ENCODE peak calls at places on chromosomes 3 and 15, in six cellular contexts. B is IMR-90, O is H9, J is PC-3, D is MM.1S, N is PC-9. U is an unnamed sample.

GRCh38 chr15:100861511-100861991 is 18.1 kb upstream of the ALDH1A3 start:
- DNase-seq in J (no peak), O (peak), B (no peak), N (no peak), D (peak), U (no peak)

GRCh38 chr3:134320749-134321148 is 53.5 kb downstream of the AMOTL2 start:
- DNase-seq in O (peak), N (peak), D (no peak), J (peak), B (no peak), U (no peak)

GRCh38 chr3:71372369-71372768 is 211.2 kb downstream of the FOXP1 start:
- DNase-seq in B (no peak), D (no peak), N (no peak), J (no peak), O (no peak), U (no peak)

GRCh38 chr15:28920781-28921331 is 35.1 kb downstream of the APBA2 start:
- DNase-seq in D (peak), N (no peak), B (no peak), O (no peak), J (no peak), U (no peak)

GRCh38 chr3:176933704-176934103 is 263.6 kb downstream of the TBL1XR1 start:
- DNase-seq in D (no peak), J (no peak), N (no peak), O (no peak), B (no peak), U (no peak)

GRCh38 chr3:113276581-113277080 is 65.3 kb downstream of the BOC start:
- DNase-seq in J (no peak), N (no peak), B (peak), D (no peak), O (no peak), U (no peak)

GRCh38 chr15:38842991-38843610 is 278.5 kb upstream of the RASGRP1 start:
- DNase-seq in B (peak), N (no peak), J (no peak), O (no peak), D (no peak), U (peak)

GRCh38 chr15:26365077-26365476 is 407.8 kb downstream of the GABRB3 start:
- DNase-seq in O (no peak), N (no peak), D (no peak), B (no peak), J (no peak), U (no peak)

GRCh38 chr3:187994221-187995085 is 159.5 kb upstream of the LPP start:
- DNase-seq in N (peak), O (no peak), D (no peak), J (peak), B (peak), U (peak)

GRCh38 chr15:23420806-23421575 is 26.1 kb downstream of the GOLGA6L2 start:
- DNase-seq in D (peak), J (no peak), N (no peak), B (no peak), O (no peak), U (peak)

GRCh38 chr3:111069974-111070751 is 1.5 kb upstream of the NECTIN3 start:
- DNase-seq in O (no peak), J (no peak), N (no peak), D (no peak), B (peak), U (peak)

GRCh38 chr3:50539887-50540286 is 27.7 kb downstream of the C3orf18 start:
- DNase-seq in B (no peak), J (no peak), N (no peak), O (no peak), D (no peak), U (no peak)

GRCh38 chr3:34292605-34293300 is 494.3 kb downstream of the PDCD6IP start:
- DNase-seq in N (no peak), D (no peak), O (no peak), J (no peak), B (no peak), U (no peak)

GRCh38 chr15:58189148-58189811 is 51.1 kb downstream of the AQP9 start:
- DNase-seq in B (no peak), O (no peak), D (no peak), J (no peak), N (no peak), U (no peak)

GRCh38 chr15:90095521-90095959 is 6.7 kb downstream of the IDH2 start:
- DNase-seq in B (no peak), N (peak), O (peak), J (no peak), D (peak), U (no peak)

GRCh38 chr15:67839358-67839928 is 402 bp downstream of the RNU6-1 start:
- DNase-seq in B (peak), J (peak), O (no peak), D (peak), N (peak), U (peak)

GRCh38 chr15:70566989-70567388 is 196.4 kb downstream of the UACA start:
- DNase-seq in N (no peak), J (no peak), D (no peak), B (no peak), O (peak), U (no peak)

GRCh38 chr3:136952292-136952691 is 5.5 kb upstream of the IL20RB start:
- DNase-seq in O (no peak), B (peak), D (no peak), N (peak), J (no peak), U (peak)

GRCh38 chr3:137988982-137989381 is 21.0 kb upstream of the CLDN18 start:
- DNase-seq in B (no peak), J (no peak), N (no peak), O (no peak), D (no peak), U (no peak)

GRCh38 chr3:167684389-167684993 is 30.7 kb upstream of the WDR49 start:
- DNase-seq in D (peak), O (no peak), J (peak), B (peak), N (peak), U (peak)

GRCh38 chr3:131361464-131362421 is 19.8 kb upstream of the NUDT16 start:
- DNase-seq in O (peak), D (peak), J (peak), B (peak), N (peak), U (peak)

GRCh38 chr3:122349171-122349570 is 24.1 kb downstream of the CSTA start:
- DNase-seq in D (no peak), J (no peak), B (peak), N (no peak), O (no peak), U (no peak)

GRCh38 chr3:197229178-197229577 is 69.2 kb downstream of the DLG1 start:
- DNase-seq in N (no peak), D (no peak), J (no peak), B (no peak), O (no peak), U (no peak)

GRCh38 chr3:69553888-69554287 is 168.0 kb upstream of the FRMD4B start:
- DNase-seq in J (no peak), D (no peak), N (no peak), O (no peak), B (no peak), U (no peak)

GRCh38 chr3:55688154-55688553 is 201.0 kb upstream of the WNT5A start:
- DNase-seq in O (no peak), B (no peak), N (no peak), J (no peak), D (peak), U (no peak)

GRCh38 chr3:26484140-26484539 is 138.4 kb upstream of the LRRC3B start:
- DNase-seq in D (no peak), N (no peak), J (no peak), B (no peak), O (peak), U (no peak)

GRCh38 chr3:51304230-51304629 is 80.9 kb upstream of the MANF start:
- DNase-seq in J (no peak), N (no peak), O (no peak), B (no peak), D (no peak), U (no peak)

GRCh38 chr15:32851619-32852416 is 134.0 kb downstream of the GREM1 start:
- DNase-seq in N (no peak), O (no peak), J (peak), D (no peak), B (peak), U (peak)

GRCh38 chr3:195113074-195113473 is 157.9 kb downstream of the XXYLT1 start:
- DNase-seq in B (no peak), O (no peak), J (no peak), D (no peak), N (no peak), U (peak)

GRCh38 chr3:125401402-125401801 is 26.3 kb upstream of the ZNF148 start:
- DNase-seq in B (peak), D (no peak), O (no peak), N (no peak), J (no peak), U (peak)

GRCh38 chr15:77839970-77840609 is 207.4 kb upstream of the LINGO1 start:
- DNase-seq in D (no peak), J (no peak), N (peak), O (peak), B (no peak), U (no peak)

GRCh38 chr3:10644189-10644588 is 138.8 kb upstream of the ATP2B2 start:
- DNase-seq in B (no peak), O (no peak), J (no peak), N (no peak), D (no peak), U (no peak)

GRCh38 chr3:194950906-194951628 is 265.4 kb downstream of the FAM43A start:
- DNase-seq in N (no peak), D (no peak), B (no peak), O (no peak), J (no peak), U (no peak)

GRCh38 chr3:84194032-84194431 is 764.8 kb upstream of the CADM2 start:
- DNase-seq in D (no peak), O (no peak), B (no peak), J (peak), N (no peak), U (no peak)

GRCh38 chr15:92306662-92307061 is 87.0 kb upstream of the ST8SIA2 start:
- DNase-seq in D (no peak), J (peak), O (peak), N (no peak), B (no peak), U (no peak)

DNA sequence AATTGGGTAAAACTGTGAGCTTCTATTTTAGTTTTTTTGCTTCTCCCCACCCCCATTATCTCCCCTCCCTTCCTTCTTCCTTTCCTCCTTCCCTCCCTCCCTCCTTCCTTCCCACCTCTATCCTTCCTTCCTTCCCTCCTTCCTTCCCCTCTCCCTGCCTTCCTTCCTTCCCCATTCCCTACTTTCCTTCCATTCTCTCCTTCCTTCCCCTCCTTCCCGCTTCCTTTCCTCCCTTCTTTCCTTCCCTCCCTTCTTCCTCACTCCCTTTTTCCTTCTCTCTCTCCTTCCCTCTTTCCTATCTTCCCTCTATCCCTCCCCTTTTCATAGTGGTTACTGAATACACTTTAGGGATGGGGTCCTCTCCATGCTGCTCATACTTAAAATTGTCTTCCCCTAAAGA is 40.4 kb upstream of the C3orf22 start:
- DNase-seq in J (no peak), B (no peak), N (no peak), O (no peak), D (no peak), U (no peak)
- H3K27ac ChIP-seq in J (no peak), B (no peak), N (no peak), O (no peak), D (no peak), U (no peak)

GRCh38 chr15:79682285-79682684 is 214.5 kb downstream of the MTHFS start:
- DNase-seq in B (peak), O (no peak), D (no peak), N (no peak), J (peak), U (peak)
- H3K4me2 ChIP-seq in B (no peak), O (no peak), D (no peak), N (no peak), J (no peak), U (peak)

DNA sequence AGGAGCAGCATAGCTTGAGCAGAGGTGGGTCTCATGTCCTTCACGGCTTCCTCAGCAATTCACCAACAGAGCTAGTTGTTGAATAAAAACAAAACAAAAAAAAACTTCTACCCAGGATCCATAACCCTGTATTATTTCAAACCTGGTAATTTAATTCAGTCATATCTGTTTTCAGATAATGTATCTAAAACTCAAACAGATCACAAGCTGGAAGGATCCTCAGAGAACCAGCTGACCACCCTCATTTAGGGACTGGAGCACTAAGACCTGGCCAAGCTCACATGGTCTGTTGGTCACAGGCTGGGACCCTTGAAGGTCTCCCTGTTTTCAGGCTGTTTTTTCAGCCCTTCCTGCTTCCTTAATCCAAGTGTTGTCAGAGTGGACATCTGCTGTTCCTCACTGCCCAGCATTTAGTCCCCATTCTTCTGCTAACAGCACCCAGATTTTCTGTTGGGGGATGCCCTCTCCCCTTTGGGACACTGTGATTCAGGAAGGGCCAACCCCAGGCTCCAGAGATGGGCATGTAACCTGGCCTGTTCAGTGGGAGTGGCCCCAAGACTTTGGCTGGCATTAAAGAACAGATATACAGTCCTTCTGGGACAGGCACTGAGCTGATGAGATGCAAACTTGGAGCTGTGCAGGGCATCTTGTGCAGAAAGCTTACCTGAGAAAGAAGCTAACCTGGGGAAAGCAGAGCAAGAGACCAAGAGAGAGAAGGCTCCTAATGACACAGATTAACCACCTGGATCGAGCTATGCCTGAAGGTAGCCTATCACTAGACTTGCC is 78.8 kb upstream of the SPATA12 start:
- DNase-seq in D (no peak), O (no peak), B (no peak), N (no peak), J (no peak), U (no peak)
- H3K27ac ChIP-seq in D (no peak), O (no peak), B (peak), N (peak), J (peak), U (peak)

GRCh38 chr3:123881771-123882170 is 2.4 kb downstream of the MYLK start:
- DNase-seq in J (no peak), D (no peak), B (no peak), O (peak), N (no peak), U (no peak)
- H3K4me2 ChIP-seq in J (no peak), D (no peak), B (peak), O (no peak), N (no peak), U (peak)

DNA sequence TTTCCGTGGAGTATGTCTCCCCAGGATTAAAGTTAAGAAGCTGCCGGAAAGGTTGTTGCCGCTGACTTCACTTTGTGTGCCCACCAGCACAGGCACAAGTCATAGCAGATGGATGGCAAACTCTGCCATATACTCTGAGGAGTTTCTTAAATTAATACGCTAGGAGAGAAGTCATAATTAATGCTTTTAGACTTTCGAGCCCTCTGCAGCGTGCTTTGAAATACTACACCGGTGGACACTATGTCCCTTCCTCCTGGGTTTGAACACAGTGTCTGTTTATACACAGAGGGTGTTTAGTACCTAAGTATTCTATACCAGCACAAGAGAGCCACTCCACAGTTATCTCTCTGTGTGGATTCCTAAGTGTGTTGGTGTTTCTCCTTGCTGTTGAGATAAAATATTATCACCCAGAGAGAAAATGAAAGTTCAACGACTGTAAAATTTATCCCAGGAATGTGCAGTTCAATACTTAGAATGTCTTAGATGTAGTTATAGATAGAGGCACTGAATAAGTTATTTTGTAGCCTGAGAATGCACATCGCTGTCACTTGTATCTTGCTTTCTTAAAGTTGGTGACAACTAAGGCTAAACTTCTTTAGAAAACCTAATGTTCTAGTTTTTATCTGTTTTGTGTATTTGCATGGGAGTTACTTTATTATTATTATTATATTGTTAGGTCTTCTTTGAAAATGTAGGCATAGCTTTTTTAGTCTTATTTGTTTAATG is 1.6 kb downstream of the MBNL1 start:
- DNase-seq in N (peak), B (no peak), O (no peak), D (peak), J (peak), U (no peak)
- H3K27ac ChIP-seq in N (peak), B (peak), O (no peak), D (peak), J (peak), U (peak)

U was measured in fibroblast of lung.